ENCODE peak calls at places on chromosomes 3 and 15, in nine cellular contexts. F, B, R, I, Y, P, C, Q and X are unnamed samples.

GRCh38 chr15:84819291-84819768 is 2.2 kb downstream of the ALPK3 start:
- DNase-seq in F (no peak), B (no peak), R (no peak), I (no peak), Y (no peak), P (no peak), C (no peak), Q (no peak), X (no peak)

GRCh38 chr3:43759297-43759782 is 68.6 kb downstream of the ABHD5 start:
- DNase-seq in F (peak; percentile 89), B (no peak), R (no peak), I (no peak), Y (peak; percentile 56), P (no peak), C (no peak), Q (no peak), X (no peak)

GRCh38 chr3:187970106-187970505 is 183.9 kb upstream of the LPP start:
- DNase-seq in F (no peak), B (no peak), R (no peak), I (no peak), Y (no peak), P (no peak), C (no peak), Q (no peak), X (no peak)

GRCh38 chr3:54771050-54771449 is 156.8 kb downstream of the LRTM1 start:
- DNase-seq in F (no peak), B (no peak), R (no peak), I (no peak), Y (no peak), P (no peak), C (no peak), Q (no peak), X (no peak)

GRCh38 chr3:52331091-52331490 is 15.0 kb downstream of the DNAH1 start:
- DNase-seq in F (no peak), B (no peak), R (no peak), I (no peak), Y (no peak), P (no peak), C (no peak), Q (no peak), X (no peak)

GRCh38 chr3:47475029-47475569 is 642 bp downstream of the SCAP start:
- DNase-seq in F (peak; percentile 33), B (no peak), R (no peak), I (no peak), Y (no peak), P (no peak), C (peak; percentile 27), Q (no peak), X (peak; percentile 24)

GRCh38 chr15:32671339-32672325 is 30.1 kb downstream of the SCG5 start:
- DNase-seq in F (peak; percentile 76), B (no peak), R (no peak), I (no peak), Y (no peak), P (no peak), C (no peak), Q (no peak), X (no peak)

GRCh38 chr3:170961616-170962400 is 53.4 kb upstream of the EIF5A2 start:
- DNase-seq in F (peak; percentile 50), B (no peak), R (no peak), I (no peak), Y (peak; percentile 68), P (no peak), C (no peak), Q (no peak), X (peak; percentile 49)

GRCh38 chr3:124707667-124708066 is 22.6 kb upstream of the UMPS start:
- DNase-seq in F (peak; percentile 63), B (no peak), R (no peak), I (no peak), Y (peak; percentile 66), P (no peak), C (no peak), Q (no peak), X (no peak)

GRCh38 chr15:62262305-62262941 is 97.3 kb upstream of the C2CD4B start:
- DNase-seq in F (no peak), B (no peak), R (no peak), I (no peak), Y (no peak), P (no peak), C (no peak), Q (no peak), X (no peak)

GRCh38 chr3:115975353-115975752 is 352.0 kb downstream of the GAP43 start:
- DNase-seq in F (peak; percentile 76), B (no peak), R (no peak), I (no peak), Y (peak; percentile 47), P (no peak), C (no peak), Q (no peak), X (no peak)

GRCh38 chr3:121942116-121942786 is 48.0 kb downstream of the SLC15A2 start:
- DNase-seq in F (peak; percentile 1), B (no peak), R (no peak), I (no peak), Y (no peak), P (no peak), C (no peak), Q (no peak), X (peak; percentile 81)

GRCh38 chr3:134666466-134666865 is 15.6 kb upstream of the KY start:
- DNase-seq in F (peak; percentile 88), B (no peak), R (no peak), I (no peak), Y (peak; percentile 37), P (no peak), C (no peak), Q (no peak), X (no peak)